ENCODE peak calls at places on chromosomes 2 and 18, in four cellular contexts. V is left lung, I is mesendoderm, Z is PC-9. N is an unnamed sample. For H3K36me3, the result is how much of the 10 kb centered on the place peaks cover.

GRCh38 chr2:134466141-134466540 is 212.3 kb downstream of the MGAT5 start:
- DNase-seq in Z (peak), I (peak), V (no peak), N (peak)

GRCh38 chr2:73291093-73291460 is 2.3 kb downstream of the EGR4 start:
- DNase-seq in V (peak), I (peak), Z (no peak), N (peak)

GRCh38 chr18:75110311-75110710 is 98.6 kb downstream of the PTGR3 start:
- DNase-seq in Z (no peak), V (no peak), I (no peak), N (no peak)

GRCh38 chr2:54478899-54479298 is 22.8 kb downstream of the SPTBN1 start:
- DNase-seq in I (no peak), Z (no peak), V (no peak), N (no peak)

GRCh38 chr2:152246686-152247336 is 71.2 kb upstream of the STAM2 start:
- DNase-seq in Z (no peak), I (no peak), V (no peak), N (no peak)

GRCh38 chr2:128427356-128427755 is 108.7 kb upstream of the HS6ST1 start:
- DNase-seq in V (no peak), I (no peak), Z (no peak), N (no peak)

GRCh38 chr2:96144481-96145027 is 686 bp downstream of the DUSP2 start:
- DNase-seq in Z (no peak), V (peak), I (peak), N (peak)

GRCh38 chr2:116582850-116583249 is 1231.6 kb upstream of the DDX18 start:
- DNase-seq in I (no peak), Z (no peak), V (no peak), N (no peak)

GRCh38 chr2:234061624-234062257 is 11.2 kb downstream of the SPP2 start:
- DNase-seq in Z (no peak), V (no peak), I (peak), N (no peak)

GRCh38 chr2:236309669-236310029 is 45.4 kb upstream of the ASB18 start:
- DNase-seq in I (peak), Z (no peak), V (no peak), N (peak)

GRCh38 chr2:235479604-235480003 is 14.2 kb upstream of the AGAP1 start:
- DNase-seq in V (no peak), Z (no peak), I (no peak), N (no peak)

GRCh38 chr18:57845468-57846103 is 42.5 kb upstream of the ATP8B1 start:
- DNase-seq in I (no peak), Z (no peak), V (no peak), N (no peak)

GRCh38 chr2:42748846-42749245 is 15.1 kb downstream of the OXER1 start:
- DNase-seq in I (no peak), V (no peak), Z (no peak), N (no peak)

GRCh38 chr2:44934962-44935853 is 6.3 kb upstream of the SIX3 start:
- DNase-seq in V (peak), Z (no peak), I (peak), N (peak)

GRCh38 chr2:37656512-37657423 is 14.7 kb downstream of the CDC42EP3 start:
- DNase-seq in I (peak), V (no peak), Z (no peak), N (peak)

GRCh38 chr2:166944909-166945308 is 56.6 kb downstream of the XIRP2 start:
- DNase-seq in V (no peak), I (peak), Z (no peak), N (peak)

GRCh38 chr2:179701524-179702110 is 159.8 kb downstream of the ZNF385B start:
- DNase-seq in Z (no peak), V (no peak), I (no peak), N (no peak)

GRCh38 chr2:51516667-51517066 is 484.7 kb upstream of the NRXN1 start:
- DNase-seq in I (no peak), V (no peak), Z (no peak), N (no peak)

GRCh38 chr2:28054916-28055315 is 164.4 kb downstream of the BABAM2 start:
- DNase-seq in Z (no peak), V (no peak), I (no peak), N (no peak)

GRCh38 chr2:98730053-98730850 is 680 bp downstream of the MGAT4A start:
- DNase-seq in I (peak), V (peak), Z (peak), N (peak)

GRCh38 chr2:200393191-200393590 is 86.7 kb downstream of the SPATS2L start:
- DNase-seq in Z (no peak), V (no peak), I (no peak), N (no peak)

GRCh38 chr2:165401285-165401852 is 68.1 kb upstream of the CSRNP3 start:
- DNase-seq in I (peak), Z (no peak), V (no peak), N (no peak)

GRCh38 chr2:18976112-18976961 is 382.1 kb downstream of the OSR1 start:
- DNase-seq in I (no peak), V (no peak), Z (no peak), N (no peak)

GRCh38 chr2:20666364-20667150 is at the start of gene GDF7:
- DNase-seq in V (peak), I (peak), Z (no peak), N (peak)

GRCh38 chr2:5690718-5691658 is 1.2 kb upstream of the SOX11 start:
- DNase-seq in V (peak), I (peak), Z (no peak), N (peak)

GRCh38 chr18:48942554-48943261 is 8.1 kb downstream of the SMAD7 start:
- DNase-seq in V (no peak), I (peak), Z (peak), N (peak)

GRCh38 chr2:177716484-177716883 is 323.9 kb downstream of the AGPS start:
- DNase-seq in V (no peak), I (no peak), Z (no peak), N (no peak)

GRCh38 chr2:154623819-154624218 is 74.7 kb upstream of the KCNJ3 start:
- DNase-seq in Z (no peak), I (peak), V (no peak), N (peak)

GRCh38 chr2:223601932-223602676 is at the start of gene SCG2:
- DNase-seq in I (peak), Z (peak), V (peak), N (peak)

DNA sequence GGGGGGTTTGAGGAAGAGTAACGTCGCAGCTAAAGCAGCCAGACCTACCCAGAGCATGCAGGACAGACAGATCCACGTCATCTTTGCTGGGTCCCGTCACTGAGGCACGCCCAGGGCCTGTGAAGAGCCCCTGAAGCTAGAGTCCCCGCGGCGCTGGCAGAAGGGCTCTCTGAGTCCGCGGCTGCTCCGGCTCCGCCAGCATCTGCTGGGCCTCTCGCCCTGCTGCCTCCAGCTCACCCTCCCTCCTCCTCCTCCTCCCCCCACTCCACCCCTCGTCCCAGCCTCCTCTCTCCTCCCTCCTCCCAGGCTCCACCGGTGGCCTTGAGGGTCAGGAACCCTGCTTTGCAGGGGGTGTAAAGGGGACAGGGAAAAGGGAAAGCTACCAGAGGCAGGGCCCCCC is at the start of gene TNS1:
- DNase-seq in V (no peak), Z (no peak), I (no peak), N (peak)
- H3K4me3 ChIP-seq in V (peak), Z (no peak), I (no peak), N (peak)

GRCh38 chr2:119371111-119371510 is 4.3 kb downstream of the DBI start:
- DNase-seq in V (no peak), I (no peak), Z (no peak), N (no peak)
- H3K36me3 ChIP-seq in V (half or more), I (under half), Z (half or more), N (under half)

DNA sequence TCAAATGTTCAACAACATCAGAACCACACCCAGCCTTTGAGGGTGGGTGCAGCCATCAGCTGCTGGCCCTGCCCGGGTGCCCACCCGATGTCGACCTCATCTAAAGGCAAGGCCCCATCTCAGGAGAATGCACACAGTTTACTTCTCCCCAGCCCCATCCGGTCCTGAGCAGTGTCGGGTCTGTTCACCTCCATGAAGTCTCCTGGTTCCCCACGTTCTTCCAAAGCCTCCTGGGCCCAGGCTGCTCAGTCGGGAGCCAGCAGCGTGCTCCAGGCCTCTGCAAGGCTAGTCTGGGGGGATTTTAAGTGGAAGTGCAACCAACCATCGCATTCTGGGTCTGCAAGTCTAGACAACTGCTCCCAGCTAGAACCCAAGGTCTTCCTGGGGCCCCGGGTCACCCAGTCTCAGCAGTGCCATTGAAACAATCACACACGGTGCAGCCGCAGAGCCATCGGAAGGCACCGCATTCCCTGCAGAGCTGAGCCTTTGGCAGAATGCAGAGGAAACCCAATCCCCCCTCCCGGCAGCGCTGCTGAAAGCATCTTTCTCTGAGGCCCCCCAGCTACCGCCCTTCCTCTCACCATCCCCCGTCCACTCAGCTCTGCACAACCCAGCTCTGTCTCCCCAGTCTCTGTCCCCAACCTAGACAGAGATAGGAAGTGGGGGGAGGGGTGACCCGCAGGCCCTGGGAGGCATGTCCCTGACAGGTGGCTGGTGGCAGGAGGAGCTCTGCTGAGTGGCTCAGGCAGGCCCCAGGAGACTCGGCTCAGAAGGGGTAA is 8.5 kb downstream of the ESPNL start:
- DNase-seq in Z (no peak), I (peak), V (peak), N (peak)
- H3K4me3 ChIP-seq in Z (no peak), I (no peak), V (no peak), N (no peak)

GRCh38 chr2:232534940-232535735 is 4.4 kb upstream of the CHRNG start:
- DNase-seq in V (no peak), I (no peak), Z (no peak), N (peak)
- H3K36me3 ChIP-seq in V (under half), I (under half), Z (under half), N (under half)

N was measured in H7.